ENCODE peak calls at places on chromosomes 13 and 19, in ten cellular contexts. U is testis, Y is esophagus squamous epithelium, H is body of pancreas, C is A549, R is GM12878, A is breast epithelium, M is stomach, S is endothelial cell of umbilical vein, B is Peyer's patch. D is an unnamed sample.

GRCh38 chr19:55086730-55087541 is 11.3 kb downstream of the EPS8L1 start:
- DNase-seq in U (peak), Y (no peak), H (peak), C (no peak), R (no peak), A (peak), M (peak), S (peak), B (peak), D (peak)

GRCh38 chr13:111508902-111509509 is 188.6 kb downstream of the TEX29 start:
- DNase-seq in U (peak), Y (no peak), H (no peak), C (no peak), R (no peak), A (no peak), M (peak), S (no peak), B (no peak), D (peak)

GRCh38 chr13:51942189-51942588 is 69.1 kb downstream of the ATP7B start:
- DNase-seq in U (no peak), Y (no peak), H (no peak), C (no peak), R (no peak), A (no peak), M (peak), S (no peak), B (no peak), D (no peak)

GRCh38 chr13:38777347-38778107 is 90.7 kb downstream of the FREM2 start:
- DNase-seq in U (no peak), Y (no peak), H (no peak), C (no peak), R (no peak), A (no peak), M (no peak), S (no peak), B (no peak), D (no peak)

GRCh38 chr19:51407631-51408131 is 9.8 kb downstream of the SIGLEC10 start:
- DNase-seq in U (peak), Y (no peak), H (peak), C (peak), R (no peak), A (no peak), M (peak), S (peak), B (peak), D (no peak)

GRCh38 chr13:50080158-50080855 is 65.1 kb downstream of the KCNRG start:
- DNase-seq in U (peak), Y (no peak), H (peak), C (no peak), R (no peak), A (no peak), M (no peak), S (peak), B (no peak), D (no peak)

GRCh38 chr19:54668353-54668752 is 5.6 kb downstream of the LILRB4 start:
- DNase-seq in U (no peak), Y (no peak), H (no peak), C (no peak), R (no peak), A (no peak), M (no peak), S (no peak), B (no peak), D (no peak)

GRCh38 chr13:71629167-71629566 is 237.8 kb downstream of the DACH1 start:
- DNase-seq in U (no peak), Y (no peak), H (no peak), C (no peak), R (no peak), A (no peak), M (no peak), S (no peak), B (no peak), D (no peak)

GRCh38 chr19:45897413-45897812 is 5.0 kb downstream of the MYPOP start:
- DNase-seq in U (no peak), Y (no peak), H (no peak), C (no peak), R (no peak), A (no peak), M (no peak), S (no peak), B (no peak), D (no peak)

GRCh38 chr13:39510296-39510695 is 92.7 kb downstream of the LHFPL6 start:
- DNase-seq in U (no peak), Y (no peak), H (no peak), C (no peak), R (peak), A (no peak), M (no peak), S (no peak), B (no peak), D (no peak)

GRCh38 chr19:3108775-3109174 is 14.6 kb downstream of the GNA11 start:
- DNase-seq in U (peak), Y (no peak), H (peak), C (no peak), R (no peak), A (no peak), M (peak), S (peak), B (peak), D (no peak)

GRCh38 chr19:13974073-13974472 is 21.8 kb downstream of the DCAF15 start:
- DNase-seq in U (peak), Y (no peak), H (no peak), C (no peak), R (no peak), A (peak), M (peak), S (no peak), B (no peak), D (no peak)

GRCh38 chr13:61685683-61686013 is 270.0 kb upstream of the PCDH20 start:
- DNase-seq in U (peak), Y (no peak), H (no peak), C (no peak), R (no peak), A (no peak), M (no peak), S (no peak), B (no peak), D (peak)

GRCh38 chr13:36046672-36047071 is 84.5 kb downstream of the DCLK1 start:
- DNase-seq in U (no peak), Y (no peak), H (no peak), C (no peak), R (no peak), A (no peak), M (no peak), S (no peak), B (no peak), D (no peak)

GRCh38 chr19:10878253-10878652 is 6.9 kb downstream of the CARM1 start:
- DNase-seq in U (no peak), Y (no peak), H (no peak), C (no peak), R (no peak), A (no peak), M (no peak), S (no peak), B (no peak), D (no peak)

GRCh38 chr19:20238025-20238623 is 71.1 kb downstream of the ZNF486 start:
- DNase-seq in U (peak), Y (peak), H (peak), C (no peak), R (peak), A (peak), M (peak), S (peak), B (peak), D (peak)

GRCh38 chr13:33207616-33207964 is 78.0 kb downstream of the STARD13 start:
- DNase-seq in U (no peak), Y (no peak), H (peak), C (no peak), R (no peak), A (no peak), M (no peak), S (peak), B (no peak), D (no peak)

GRCh38 chr13:52665325-52665724 is 12.7 kb downstream of the SUGT1 start:
- DNase-seq in U (no peak), Y (no peak), H (no peak), C (peak), R (no peak), A (no peak), M (no peak), S (peak), B (no peak), D (no peak)

GRCh38 chr19:3250675-3251074 is 26.2 kb downstream of the CELF5 start:
- DNase-seq in U (no peak), Y (no peak), H (no peak), C (no peak), R (no peak), A (no peak), M (no peak), S (no peak), B (peak), D (no peak)

GRCh38 chr13:93328943-93329342 is 102.3 kb downstream of the GPC6 start:
- DNase-seq in U (no peak), Y (no peak), H (no peak), C (no peak), R (no peak), A (no peak), M (no peak), S (no peak), B (no peak), D (no peak)

GRCh38 chr19:39131255-39131755 is 5.7 kb downstream of the PAK4 start:
- DNase-seq in U (no peak), Y (no peak), H (no peak), C (no peak), R (no peak), A (peak), M (no peak), S (peak), B (no peak), D (no peak)

GRCh38 chr19:51359294-51359693 is 6.9 kb downstream of the ETFB start:
- DNase-seq in U (peak), Y (no peak), H (no peak), C (no peak), R (no peak), A (no peak), M (no peak), S (no peak), B (no peak), D (no peak)

GRCh38 chr19:3977242-3978143 is 6.6 kb upstream of the DAPK3 start:
- DNase-seq in U (no peak), Y (no peak), H (peak), C (no peak), R (no peak), A (peak), M (no peak), S (no peak), B (no peak), D (peak)

GRCh38 chr13:23567792-23568480 is 2.3 kb upstream of the TNFRSF19 start:
- DNase-seq in U (no peak), Y (no peak), H (no peak), C (no peak), R (no peak), A (no peak), M (no peak), S (no peak), B (no peak), D (no peak)

GRCh38 chr19:23384858-23385257 is 10.4 kb downstream of the ZNF91 start:
- DNase-seq in U (no peak), Y (no peak), H (no peak), C (no peak), R (no peak), A (no peak), M (no peak), S (no peak), B (no peak), D (no peak)

GRCh38 chr13:111006508-111007031 is 91.7 kb upstream of the ANKRD10 start:
- DNase-seq in U (peak), Y (no peak), H (peak), C (no peak), R (no peak), A (peak), M (no peak), S (peak), B (peak), D (no peak)

GRCh38 chr19:10007811-10008211 is 2.5 kb downstream of the COL5A3 start:
- DNase-seq in U (peak), Y (no peak), H (peak), C (no peak), R (no peak), A (no peak), M (no peak), S (no peak), B (no peak), D (no peak)

GRCh38 chr19:47315125-47315821 is 5.6 kb downstream of the C5AR1 start:
- DNase-seq in U (peak), Y (no peak), H (peak), C (peak), R (no peak), A (no peak), M (peak), S (peak), B (no peak), D (peak)

GRCh38 chr19:52231154-52231565 is 38.2 kb upstream of the ZNF766 start:
- DNase-seq in U (peak), Y (no peak), H (no peak), C (no peak), R (no peak), A (no peak), M (no peak), S (no peak), B (no peak), D (no peak)

GRCh38 chr13:84655677-84656076 is 773.4 kb upstream of the SLITRK1 start:
- DNase-seq in U (no peak), Y (no peak), H (no peak), C (no peak), R (no peak), A (no peak), M (no peak), S (no peak), B (no peak), D (no peak)

GRCh38 chr19:42942187-42942789 is 5.3 kb upstream of the PSG7 start:
- DNase-seq in U (peak), Y (no peak), H (no peak), C (peak), R (no peak), A (no peak), M (no peak), S (no peak), B (no peak), D (no peak)

GRCh38 chr19:11737964-11738745 is 591 bp downstream of the ZNF823 start:
- DNase-seq in U (peak), Y (no peak), H (peak), C (no peak), R (no peak), A (peak), M (peak), S (peak), B (peak), D (peak)

GRCh38 chr19:50475736-50476223 is 527 bp upstream of the EMC10 start:
- DNase-seq in U (no peak), Y (no peak), H (no peak), C (no peak), R (no peak), A (no peak), M (no peak), S (no peak), B (no peak), D (no peak)

GRCh38 chr13:71873418-71874276 is 6.6 kb upstream of the DACH1 start:
- DNase-seq in U (no peak), Y (no peak), H (no peak), C (no peak), R (no peak), A (no peak), M (no peak), S (no peak), B (no peak), D (no peak)

GRCh38 chr19:55643003-55643732 is at the start of gene ZNF581:
- DNase-seq in U (peak), Y (no peak), H (peak), C (peak), R (peak), A (no peak), M (peak), S (peak), B (peak), D (peak)

GRCh38 chr13:49935171-49936084 is 712 bp downstream of the SPRYD7 start:
- DNase-seq in U (peak), Y (peak), H (no peak), C (peak), R (no peak), A (no peak), M (peak), S (peak), B (peak), D (no peak)

GRCh38 chr19:53112286-53112685 is 9.1 kb upstream of the ZNF160 start:
- DNase-seq in U (no peak), Y (no peak), H (no peak), C (no peak), R (no peak), A (no peak), M (no peak), S (no peak), B (no peak), D (no peak)

GRCh38 chr19:5487222-5487621 is 32.0 kb downstream of the ZNRF4 start:
- DNase-seq in U (no peak), Y (no peak), H (peak), C (no peak), R (no peak), A (no peak), M (no peak), S (no peak), B (no peak), D (no peak)

GRCh38 chr19:12664406-12665280 is 1.9 kb downstream of the MAN2B1 start:
- DNase-seq in U (no peak), Y (no peak), H (no peak), C (no peak), R (no peak), A (no peak), M (no peak), S (no peak), B (no peak), D (no peak)

GRCh38 chr13:102286326-102286725 is 115.5 kb downstream of the FGF14 start:
- DNase-seq in U (no peak), Y (no peak), H (no peak), C (peak), R (no peak), A (no peak), M (no peak), S (no peak), B (no peak), D (no peak)

DNA sequence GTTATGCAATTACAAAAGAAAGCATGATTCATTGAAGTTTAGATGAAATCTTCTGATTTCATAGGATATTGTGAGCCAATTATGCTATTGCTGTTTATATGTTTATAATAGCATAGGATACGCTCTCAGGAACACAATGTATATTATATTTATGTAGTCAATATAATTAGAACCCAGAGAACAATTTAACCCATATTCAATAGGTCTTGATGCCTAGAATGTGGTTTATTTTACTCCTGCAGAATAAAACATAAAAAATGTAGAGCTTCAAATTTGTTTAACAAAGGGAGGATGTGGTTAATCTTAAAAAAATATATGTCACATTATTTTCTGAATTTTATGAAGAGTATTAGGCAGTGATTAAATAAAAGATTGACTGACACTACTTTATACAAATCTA is 380.8 kb upstream of the SPRY2 start:
- DNase-seq in U (no peak), Y (no peak), H (no peak), C (no peak), R (no peak), A (no peak), M (no peak), S (no peak), B (no peak), D (no peak)
- H3K27ac ChIP-seq in U (no peak), Y (no peak), H (no peak), C (no peak), R (no peak), A (no peak), M (no peak), S (no peak), B (no peak), D (no peak)

GRCh38 chr13:86567119-86567518 is 767.9 kb upstream of the SLITRK6 start:
- DNase-seq in U (no peak), Y (no peak), H (peak), C (no peak), R (no peak), A (no peak), M (no peak), S (no peak), B (no peak), D (no peak)
- TF ChIP-seq CTCF in U (no peak), Y (no peak), H (peak), C (no peak), R (peak), A (no peak), M (no peak), S (no peak), B (no peak), D (peak)

DNA sequence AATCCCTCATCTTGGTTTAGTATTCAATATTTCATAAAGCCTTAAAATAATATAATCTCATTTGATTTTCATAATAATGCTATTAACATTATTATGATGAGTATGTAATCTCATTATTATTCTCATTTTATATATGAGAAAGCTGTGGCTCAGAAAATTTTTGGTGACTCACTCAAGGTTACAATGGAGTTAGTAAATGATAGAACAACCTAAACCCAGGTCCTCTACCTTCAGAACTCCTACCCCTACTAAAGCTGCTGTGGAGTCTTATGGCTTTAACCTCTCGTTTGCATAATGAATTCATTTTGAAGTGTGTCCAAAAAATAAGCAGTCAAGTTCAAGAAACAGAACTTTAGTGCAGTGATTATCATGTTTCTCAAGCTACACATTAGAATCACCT is 226.3 kb downstream of the TBC1D4 start:
- DNase-seq in U (no peak), Y (no peak), H (no peak), C (no peak), R (no peak), A (no peak), M (no peak), S (no peak), B (no peak), D (no peak)
- TF ChIP-seq POLR2A in U (no peak), Y (no peak), H (no peak), C (no peak), R (no peak), A (no peak), M (no peak), S (no peak), B (no peak), D (no peak)

DNA sequence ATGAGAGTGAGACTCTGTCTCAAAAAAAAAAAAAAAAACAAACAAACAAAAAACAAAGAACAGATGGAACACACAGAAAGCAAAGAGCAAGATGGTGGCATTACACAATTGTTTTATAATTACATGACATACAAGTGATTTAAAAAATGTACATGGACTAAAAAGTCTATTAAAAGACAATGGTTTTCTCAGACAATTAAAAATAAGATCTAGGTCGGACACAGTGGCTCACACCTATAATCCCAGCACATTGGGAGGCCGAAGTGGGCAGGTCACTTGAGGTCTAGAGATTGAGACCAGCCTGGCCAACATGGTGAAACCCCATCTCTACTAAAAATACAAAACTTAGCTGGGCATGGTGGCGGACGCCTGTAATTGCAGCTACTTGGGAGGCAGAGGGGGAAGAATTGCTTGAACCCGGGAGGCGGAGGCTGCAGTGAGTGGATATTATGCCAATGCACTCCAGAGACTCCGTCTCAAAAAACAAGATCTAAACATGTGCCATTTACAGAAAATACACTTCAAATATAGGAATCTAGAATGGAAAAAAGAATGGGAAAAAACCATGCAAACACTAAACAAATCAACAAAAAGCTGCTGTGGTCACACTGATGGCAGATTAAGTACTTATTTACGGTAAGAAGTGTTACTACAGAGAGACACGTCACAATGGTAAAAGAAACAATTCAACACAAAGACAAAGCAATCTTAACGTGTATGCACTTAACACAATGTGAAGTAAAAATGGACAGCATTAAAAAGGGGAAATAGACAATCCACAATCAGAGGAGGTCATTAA is 26.7 kb downstream of the MIER2 start:
- DNase-seq in U (no peak), Y (no peak), H (no peak), C (no peak), R (no peak), A (no peak), M (peak), S (no peak), B (no peak), D (no peak)
- H3K27ac ChIP-seq in U (no peak), Y (no peak), H (no peak), C (no peak), R (no peak), A (no peak), M (no peak), S (no peak), B (no peak), D (no peak)

GRCh38 chr19:35088514-35088913 is 27.1 kb upstream of the FXYD3 start:
- DNase-seq in U (no peak), Y (no peak), H (no peak), C (peak), R (no peak), A (no peak), M (no peak), S (no peak), B (no peak), D (no peak)
- TF ChIP-seq CTCF in U (no peak), Y (no peak), H (no peak), C (no peak), R (no peak), A (no peak), M (no peak), S (no peak), B (no peak), D (no peak)

D was measured in right lobe of liver.